ENCODE peak calls at places on chromosome 14, in ten cellular contexts. Q is GM23338, J is gastrocnemius medialis, C is A673, U is uterus, S is tibial artery, L is tibial nerve, F is cardiac muscle cell, H is mucosa of descending colon, T is right lobe of liver. B is an unnamed sample. For H3K4me1, the result is how much of the 10 kb centered on the place peaks cover.

GRCh38 chr14:74975059-74975810 is 19.8 kb upstream of the PGF start:
- DNase-seq in T (peak), F (peak), S (peak), U (peak), C (no peak), Q (no peak), J (peak), L (peak), H (peak), B (peak)

GRCh38 chr14:96168581-96168980 is 36.1 kb upstream of the BDKRB2 start:
- DNase-seq in C (no peak), H (no peak), T (no peak), S (no peak), Q (no peak), U (no peak), J (no peak), L (no peak), F (no peak), B (no peak)

GRCh38 chr14:31440280-31440679 is 17.0 kb downstream of the DTD2 start:
- DNase-seq in F (no peak), Q (no peak), L (no peak), J (no peak), C (no peak), S (no peak), H (no peak), T (no peak), U (no peak), B (no peak)

GRCh38 chr14:79861111-79861510 is 350.2 kb downstream of the DIO2 start:
- DNase-seq in Q (peak), T (no peak), F (no peak), L (no peak), C (peak), U (no peak), J (no peak), H (no peak), S (no peak), B (no peak)

GRCh38 chr14:99612065-99612736 is 8.2 kb upstream of the CCDC85C start:
- DNase-seq in L (no peak), J (no peak), Q (no peak), U (no peak), H (peak), C (no peak), T (no peak), S (no peak), F (no peak), B (no peak)

GRCh38 chr14:22533057-22533704 is 55.8 kb downstream of the DAD1 start:
- DNase-seq in Q (no peak), S (no peak), F (no peak), J (no peak), L (no peak), H (no peak), U (no peak), T (no peak), C (no peak), B (no peak)

GRCh38 chr14:49882826-49883694 is 9.8 kb upstream of the ARF6 start:
- DNase-seq in J (no peak), U (no peak), T (no peak), Q (peak), L (no peak), F (no peak), C (no peak), S (no peak), H (peak), B (no peak)

GRCh38 chr14:44404599-44405349 is 102.3 kb downstream of the FSCB start:
- DNase-seq in H (no peak), S (no peak), F (peak), Q (no peak), C (no peak), T (no peak), U (no peak), L (no peak), J (no peak), B (no peak)

GRCh38 chr14:79967001-79967400 is 244.3 kb downstream of the DIO2 start:
- DNase-seq in J (no peak), U (no peak), L (no peak), T (no peak), F (no peak), Q (no peak), H (no peak), C (no peak), S (no peak), B (no peak)

GRCh38 chr14:50668008-50668851 is at the start of gene SAV1:
- DNase-seq in T (peak), Q (peak), L (peak), C (peak), H (peak), F (peak), S (peak), U (peak), J (peak), B (peak)

GRCh38 chr14:32384464-32384863 is 55.4 kb downstream of the AKAP6 start:
- DNase-seq in C (no peak), U (no peak), L (no peak), F (no peak), J (no peak), H (peak), Q (no peak), S (no peak), T (no peak), B (no peak)

GRCh38 chr14:71650187-71650586 is 282.0 kb upstream of the RGS6 start:
- DNase-seq in H (no peak), F (no peak), J (no peak), S (no peak), Q (no peak), L (no peak), C (peak), T (no peak), U (no peak), B (no peak)

GRCh38 chr14:94132285-94132887 is 3.0 kb upstream of the IFI27L2 start:
- DNase-seq in U (no peak), H (peak), J (no peak), T (no peak), L (peak), F (peak), Q (peak), C (peak), S (no peak), B (peak)

GRCh38 chr14:104794099-104794498 is 1.4 kb downstream of the AKT1 start:
- DNase-seq in S (no peak), F (peak), T (no peak), U (no peak), L (no peak), Q (no peak), H (peak), J (no peak), C (peak), B (peak)

GRCh38 chr14:55780156-55780946 is 200.3 kb downstream of the KTN1 start:
- DNase-seq in J (peak), C (no peak), L (peak), S (peak), T (no peak), H (no peak), Q (no peak), U (no peak), F (peak), B (peak)

GRCh38 chr14:95156153-95156764 is 1.1 kb downstream of the DICER1 start:
- DNase-seq in Q (no peak), S (no peak), F (peak), L (no peak), C (no peak), U (no peak), T (no peak), H (peak), J (no peak), B (no peak)

GRCh38 chr14:30553311-30553989 is 5.5 kb upstream of the G2E3 start:
- DNase-seq in C (no peak), U (no peak), S (no peak), H (peak), T (no peak), L (no peak), F (peak), J (no peak), Q (no peak), B (no peak)

GRCh38 chr14:50395448-50395847 is 1.2 kb downstream of the CDKL1 start:
- DNase-seq in Q (no peak), T (no peak), F (no peak), S (no peak), L (peak), H (peak), C (peak), J (no peak), U (peak), B (no peak)

GRCh38 chr14:96424104-96424989 is 32.4 kb downstream of the AK7 start:
- DNase-seq in Q (peak), T (peak), J (no peak), S (no peak), U (peak), C (peak), H (peak), L (peak), F (peak), B (no peak)

GRCh38 chr14:35883677-35884293 is 57.6 kb downstream of the BRMS1L start:
- DNase-seq in Q (peak), C (peak), H (peak), L (peak), S (no peak), J (no peak), F (peak), U (no peak), T (no peak), B (no peak)

GRCh38 chr14:104011824-104012517 is 69.6 kb upstream of the RD3L start:
- DNase-seq in U (no peak), T (no peak), Q (no peak), S (no peak), J (no peak), C (no peak), F (no peak), H (no peak), L (no peak), B (peak)

GRCh38 chr14:74350211-74350943 is 2.1 kb downstream of the VRTN start:
- DNase-seq in F (no peak), T (no peak), H (no peak), Q (no peak), C (no peak), S (no peak), L (no peak), J (no peak), U (no peak), B (no peak)

GRCh38 chr14:36941783-36942521 is 230.5 kb downstream of the SLC25A21 start:
- DNase-seq in F (peak), J (peak), T (peak), Q (peak), L (peak), U (peak), H (peak), C (peak), S (peak), B (peak)

GRCh38 chr14:60634153-60634552 is 15.1 kb downstream of the SIX1 start:
- DNase-seq in F (no peak), H (no peak), U (no peak), L (no peak), S (no peak), J (no peak), T (no peak), C (no peak), Q (no peak), B (no peak)

GRCh38 chr14:37140176-37140575 is 32.2 kb downstream of the SLC25A21 start:
- DNase-seq in L (no peak), S (no peak), J (no peak), F (no peak), Q (no peak), H (no peak), U (no peak), T (no peak), C (no peak), B (no peak)

GRCh38 chr14:97878727-97879126 is 1081.5 kb downstream of the VRK1 start:
- DNase-seq in C (no peak), T (no peak), L (peak), J (peak), Q (no peak), F (peak), H (peak), S (peak), U (peak), B (no peak)

GRCh38 chr14:57834961-57835360 is 30.9 kb downstream of the SLC35F4 start:
- DNase-seq in T (no peak), S (no peak), U (no peak), L (no peak), H (no peak), F (no peak), J (no peak), C (no peak), Q (no peak), B (no peak)

GRCh38 chr14:50334211-50334610 is 22.1 kb downstream of the DMAC2L start:
- DNase-seq in T (no peak), J (no peak), F (no peak), Q (peak), H (no peak), L (no peak), C (no peak), S (no peak), U (no peak), B (no peak)

GRCh38 chr14:105982664-105983063 is 456.3 kb downstream of the TMEM121 start:
- DNase-seq in S (no peak), L (no peak), H (no peak), Q (no peak), T (no peak), U (no peak), F (no peak), C (no peak), J (no peak), B (no peak)
- H3K4me1 ChIP-seq in S (under half), L (under half), H (under half), Q (under half), T (under half), U (under half), F (under half), C (under half), J (under half), B (under half)

GRCh38 chr14:68552597-68552996 is 240.3 kb downstream of the ZFP36L1 start:
- DNase-seq in S (no peak), T (no peak), C (peak), Q (no peak), J (no peak), F (no peak), L (peak), U (no peak), H (peak), B (no peak)

GRCh38 chr14:68552075-68552474 is 240.8 kb downstream of the ZFP36L1 start:
- DNase-seq in S (no peak), J (no peak), F (no peak), T (no peak), L (peak), Q (no peak), U (no peak), C (no peak), H (no peak), B (no peak)

GRCh38 chr14:68554231-68554630 is 238.6 kb downstream of the ZFP36L1 start:
- DNase-seq in J (no peak), T (no peak), L (no peak), S (no peak), F (no peak), H (no peak), C (no peak), Q (peak), U (no peak), B (no peak)

GRCh38 chr14:68551045-68551683 is 241.7 kb downstream of the ZFP36L1 start:
- DNase-seq in U (no peak), T (no peak), Q (no peak), H (no peak), L (peak), J (peak), F (no peak), C (no peak), S (no peak), B (no peak)

GRCh38 chr14:68553326-68553725 is 239.5 kb downstream of the ZFP36L1 start:
- DNase-seq in T (no peak), U (no peak), F (no peak), J (peak), H (no peak), L (peak), C (no peak), S (no peak), Q (no peak), B (no peak)
- H3K4me1 ChIP-seq in T (under half), U (under half), F (under half), J (half or more), H (under half), L (half or more), C (half or more), S (half or more), Q (under half), B (under half)

DNA sequence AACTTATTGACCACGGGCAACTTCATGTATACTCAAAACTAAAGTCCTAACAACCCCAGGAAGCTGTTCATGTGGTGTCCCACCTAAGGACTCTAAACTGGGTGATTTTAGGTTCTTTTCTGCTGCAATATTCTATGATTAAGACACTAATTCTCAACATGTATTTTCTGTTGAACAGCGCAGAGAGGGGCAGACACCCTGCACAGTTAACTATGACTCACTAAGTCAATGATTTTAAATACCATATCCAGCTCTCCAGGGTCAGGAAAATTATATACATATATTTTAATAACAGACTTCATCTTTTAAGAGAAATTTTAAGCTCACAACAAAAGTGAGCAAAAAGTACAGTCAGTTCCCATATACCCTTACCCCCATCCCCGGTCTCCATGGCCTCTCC is 85.0 kb downstream of the FOXN3 start:
- DNase-seq in T (no peak), F (no peak), U (no peak), C (no peak), L (no peak), H (no peak), Q (no peak), S (no peak), J (no peak), B (no peak)
- H3K4me1 ChIP-seq in T (under half), F (under half), U (under half), C (under half), L (under half), H (under half), Q (under half), S (under half), J (under half), B (under half)

DNA sequence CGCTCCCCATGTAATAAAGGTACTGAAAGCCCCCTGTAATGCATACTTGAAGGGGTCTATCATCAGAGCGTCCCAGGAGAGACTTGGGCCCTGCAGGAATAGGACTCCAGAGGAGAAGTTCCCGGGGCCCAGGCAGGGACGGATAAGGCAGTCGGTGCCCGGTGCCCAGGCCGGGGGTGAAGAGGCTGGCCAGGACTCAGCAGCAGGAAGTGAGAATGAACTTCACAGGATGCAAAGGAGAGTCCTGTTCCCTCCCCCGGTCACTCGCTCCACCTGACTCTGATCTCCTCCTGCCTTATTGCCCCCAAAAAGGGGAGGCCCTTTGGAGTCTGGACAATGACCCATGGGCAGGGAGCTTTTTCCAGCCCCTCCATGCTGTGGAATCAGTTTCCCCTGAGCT is 40.3 kb downstream of the LRRC74A start:
- DNase-seq in S (no peak), C (no peak), H (no peak), U (no peak), T (no peak), J (no peak), L (no peak), F (no peak), Q (no peak), B (no peak)
- H3K4me1 ChIP-seq in S (under half), C (under half), H (under half), U (under half), T (under half), J (under half), L (under half), F (under half), Q (under half), B (under half)

GRCh38 chr14:76953196-76953945 is 75.1 kb downstream of the IRF2BPL start:
- DNase-seq in J (peak), S (peak), T (peak), L (peak), F (peak), H (peak), Q (peak), U (peak), C (peak), B (peak)
- H3K4me1 ChIP-seq in J (half or more), S (half or more), T (under half), L (half or more), F (under half), H (under half), Q (under half), U (under half), C (half or more), B (under half)

DNA sequence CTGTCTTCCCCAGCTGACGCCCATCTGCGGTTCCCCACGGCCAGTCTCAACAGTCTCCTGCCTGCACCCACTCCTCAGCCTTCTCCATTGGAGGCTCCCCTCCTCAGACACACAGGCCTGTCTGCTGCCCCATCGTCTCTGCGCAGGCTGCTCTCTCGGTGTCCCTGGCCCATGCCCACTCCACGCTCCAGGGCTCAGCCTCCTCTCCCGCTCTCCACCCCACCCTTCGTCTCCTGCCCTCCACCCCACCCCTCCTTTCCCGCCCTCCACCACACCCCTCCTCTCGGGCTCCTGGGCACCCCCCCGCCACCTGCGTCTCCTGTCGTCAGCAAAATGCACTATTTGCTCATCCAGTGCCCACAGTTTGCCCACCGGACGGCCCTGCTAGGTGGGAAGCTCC is 119.6 kb upstream of the DIO3 start:
- DNase-seq in C (no peak), S (no peak), J (no peak), U (no peak), T (no peak), L (no peak), H (no peak), Q (no peak), F (no peak), B (peak)
- H3K4me1 ChIP-seq in C (under half), S (under half), J (under half), U (under half), T (under half), L (under half), H (under half), Q (under half), F (under half), B (under half)

GRCh38 chr14:90239139-90239538 is 17.2 kb upstream of the PSMC1 start:
- DNase-seq in H (no peak), C (no peak), L (no peak), U (no peak), J (no peak), T (no peak), S (no peak), F (peak), Q (peak), B (no peak)

GRCh38 chr14:90235179-90235976 is 21.0 kb upstream of the PSMC1 start:
- DNase-seq in Q (peak), J (no peak), S (peak), T (peak), C (peak), F (peak), L (peak), U (peak), H (peak), B (peak)
- H3K4me1 ChIP-seq in Q (under half), J (under half), S (under half), T (under half), C (under half), F (under half), L (under half), U (under half), H (under half), B (under half)

GRCh38 chr14:67938046-67938445 is 118.5 kb downstream of the RAD51B start:
- DNase-seq in J (no peak), S (no peak), H (no peak), Q (peak), T (no peak), F (no peak), L (no peak), C (no peak), U (no peak), B (no peak)
- H3K4me1 ChIP-seq in J (under half), S (under half), H (under half), Q (half or more), T (under half), F (under half), L (under half), C (under half), U (under half), B (under half)